ENCODE peak calls at places on chromosomes 11 and 22, in ten cellular contexts. C, P, I, E, Y, R, D, U, W and L are unnamed samples.

GRCh38 chr11:74896311-74896710 is 52.6 kb downstream of the XRRA1 start:
- DNase-seq in R (no peak), C (no peak), W (no peak), Y (no peak), D (no peak), P (no peak), E (no peak), U (no peak), I (no peak), L (peak; percentile 30)

GRCh38 chr22:25025586-25025985 is 73.1 kb downstream of the KIAA1671 start:
- DNase-seq in C (no peak), U (no peak), D (no peak), R (no peak), W (no peak), P (no peak), Y (no peak), E (no peak), I (no peak), L (no peak)

GRCh38 chr11:72081856-72082255 is 1.2 kb downstream of the LRRC51 start:
- DNase-seq in I (no peak), R (no peak), C (no peak), D (no peak), W (no peak), Y (no peak), P (no peak), E (no peak), U (no peak), L (no peak)

GRCh38 chr22:20750461-20751184 is 23.3 kb upstream of the SERPIND1 start:
- DNase-seq in E (peak; percentile 66), U (peak; percentile 91), Y (peak; percentile 92), W (peak; percentile 63), R (peak; percentile 97), P (peak; percentile 79), I (no peak), D (no peak), C (no peak), L (no peak)

GRCh38 chr11:119363874-119364590 is 17.5 kb downstream of the USP2 start:
- DNase-seq in E (peak; percentile 61), P (peak; percentile 42), D (peak; percentile 86), C (peak; percentile 67), U (peak; percentile 85), Y (no peak), R (peak; percentile 96), I (peak; percentile 70), W (no peak), L (peak; percentile 65)

GRCh38 chr11:120528749-120529148 is 17.2 kb downstream of the GRIK4 start:
- DNase-seq in R (no peak), E (no peak), I (no peak), W (no peak), Y (no peak), C (no peak), U (no peak), D (no peak), P (no peak), L (peak; percentile 25)

GRCh38 chr11:120284272-120284671 is 40.8 kb upstream of the TLCD5 start:
- DNase-seq in R (no peak), I (no peak), U (no peak), D (no peak), P (no peak), Y (no peak), C (no peak), E (no peak), W (no peak), L (no peak)

GRCh38 chr11:45920531-45921477 is 1.7 kb upstream of the LARGE2 start:
- DNase-seq in E (no peak), U (peak; percentile 14), Y (no peak), R (peak; percentile 73), P (no peak), C (no peak), W (no peak), D (no peak), I (no peak), L (peak; percentile 40)

GRCh38 chr11:130592056-130592455 is 143.6 kb downstream of the ADAMTS15 start:
- DNase-seq in I (no peak), Y (no peak), D (no peak), R (peak; percentile 75), E (peak; percentile 52), C (no peak), P (peak; percentile 54), U (no peak), W (no peak), L (no peak)

GRCh38 chr22:37623075-37624016 is 14.7 kb downstream of the GGA1 start:
- DNase-seq in D (peak; percentile 94), U (no peak), I (peak; percentile 78), W (no peak), Y (peak; percentile 54), P (peak; percentile 70), R (peak; percentile 98), E (peak; percentile 54), C (no peak), L (no peak)

GRCh38 chr11:47620836-47621378 is 21.5 kb downstream of the MTCH2 start:
- DNase-seq in C (no peak), D (no peak), Y (no peak), R (no peak), P (no peak), W (no peak), U (no peak), I (no peak), E (no peak), L (no peak)

GRCh38 chr11:47616726-47617416 is 22.7 kb upstream of the C1QTNF4 start:
- DNase-seq in C (no peak), I (peak; percentile 67), D (peak; percentile 85), E (peak; percentile 30), W (peak; percentile 69), R (no peak), P (peak; percentile 89), Y (peak; percentile 94), U (no peak), L (no peak)

GRCh38 chr11:47615249-47615648 is 21.0 kb upstream of the C1QTNF4 start:
- DNase-seq in R (no peak), U (no peak), Y (no peak), W (no peak), I (no peak), C (no peak), E (no peak), D (peak; percentile 7), P (no peak), L (no peak)

GRCh38 chr11:47617417-47617809 is 23.2 kb upstream of the C1QTNF4 start:
- DNase-seq in D (no peak), R (no peak), I (no peak), P (peak; percentile 45), Y (peak; percentile 84), C (no peak), E (no peak), W (peak; percentile 44), U (no peak), L (no peak)
- TF ChIP-seq CTCF in D (peak; percentile 6), R (no peak), I (no peak), P (no peak), Y (no peak), C (no peak), E (peak; percentile 10), W (no peak), U (no peak), L (peak; percentile 31)

GRCh38 chr22:22410121-22410520 is 98.4 kb downstream of the ZNF280B start:
- DNase-seq in Y (no peak), W (no peak), C (no peak), R (peak; percentile 71), I (no peak), E (no peak), D (no peak), U (no peak), P (peak; percentile 15), L (no peak)
- TF ChIP-seq CTCF in Y (no peak), W (no peak), C (no peak), R (no peak), I (no peak), E (no peak), D (no peak), U (no peak), P (no peak), L (no peak)

GRCh38 chr11:64410396-64410718 is 51.4 kb downstream of the RPS6KA4 start:
- DNase-seq in Y (no peak), C (no peak), U (no peak), E (no peak), W (no peak), D (no peak), R (no peak), I (no peak), P (no peak), L (no peak)

GRCh38 chr11:64407221-64407620 is 48.3 kb downstream of the RPS6KA4 start:
- DNase-seq in U (no peak), C (no peak), Y (no peak), P (no peak), D (no peak), W (no peak), E (no peak), R (no peak), I (no peak), L (no peak)

GRCh38 chr11:64407630-64408029 is 48.7 kb downstream of the RPS6KA4 start:
- DNase-seq in C (no peak), R (no peak), Y (no peak), D (no peak), E (no peak), I (no peak), P (no peak), W (no peak), U (no peak), L (no peak)

GRCh38 chr11:64409278-64409677 is 50.3 kb downstream of the RPS6KA4 start:
- DNase-seq in I (no peak), P (no peak), Y (no peak), E (no peak), D (no peak), R (no peak), W (no peak), U (no peak), C (no peak), L (no peak)

DNA sequence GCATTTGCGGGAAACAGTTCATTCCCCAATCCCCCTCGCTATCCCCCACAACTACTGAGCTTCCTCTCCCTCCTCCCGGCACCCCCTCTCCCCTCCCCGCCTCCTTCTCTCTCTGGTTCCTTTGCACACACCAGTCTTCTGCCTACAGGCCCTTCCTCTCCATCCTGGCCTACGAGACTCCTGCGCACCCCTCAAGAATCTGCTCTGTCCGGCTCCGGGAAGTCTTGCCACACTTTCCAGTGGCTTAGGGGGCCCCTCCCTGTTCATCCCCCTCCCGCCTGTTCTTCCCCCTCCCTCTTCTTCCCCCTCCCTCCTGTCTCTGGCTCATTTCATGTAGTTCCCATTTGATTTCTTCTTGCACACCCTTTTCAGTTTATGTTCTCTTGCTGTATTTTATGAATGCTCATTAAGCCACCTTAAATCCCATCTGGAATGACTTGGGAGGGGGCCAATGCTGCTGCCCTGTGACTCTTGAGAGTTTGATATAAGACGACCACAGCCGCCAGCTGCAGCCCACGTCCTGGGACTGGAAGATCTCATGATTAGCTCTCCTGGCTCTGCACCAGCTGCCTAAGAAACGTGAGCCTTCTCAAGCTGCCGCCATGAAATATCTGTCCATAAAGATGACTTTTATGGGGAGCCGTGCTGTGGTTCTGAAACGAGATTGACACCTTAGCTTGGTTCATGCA is 50.9 kb downstream of the RPS6KA4 start:
- DNase-seq in P (peak; percentile 49), D (no peak), R (no peak), W (no peak), C (no peak), U (no peak), I (no peak), Y (peak; percentile 30), E (no peak), L (no peak)
- TF ChIP-seq CTCF in P (no peak), D (no peak), R (no peak), W (no peak), C (no peak), U (no peak), I (no peak), Y (no peak), E (no peak), L (no peak)

DNA sequence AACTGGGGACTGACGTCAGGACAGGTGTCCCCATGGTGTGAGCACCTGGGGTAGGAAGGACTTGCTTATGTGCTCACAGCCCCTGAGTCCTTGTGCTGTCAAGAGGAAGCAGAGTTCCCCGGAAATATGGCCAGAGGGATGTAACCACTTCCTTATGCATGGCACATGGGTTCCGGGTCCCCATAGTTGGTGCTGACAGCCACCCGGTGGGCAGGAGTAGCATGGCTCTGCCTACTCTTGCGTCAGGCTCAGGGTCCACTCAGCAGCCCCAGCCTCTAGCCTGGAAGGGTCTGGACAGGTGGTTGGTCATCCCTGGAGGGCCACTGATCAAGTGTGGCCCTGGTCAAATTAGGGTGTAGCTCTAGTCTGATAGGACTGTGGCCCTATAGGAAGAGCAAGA is 42.8 kb upstream of the CCND1 start:
- DNase-seq in U (no peak), C (no peak), I (no peak), R (no peak), E (peak; percentile 22), W (no peak), P (peak; percentile 13), D (peak; percentile 54), Y (peak; percentile 9), L (no peak)
- TF ChIP-seq CTCF in U (no peak), C (no peak), I (no peak), R (peak; percentile 21), E (no peak), W (no peak), P (no peak), D (peak; percentile 54), Y (peak; percentile 14), L (peak; percentile 47)